ENCODE peak calls at places on chromosomes 16 and 17, in eight cellular contexts. One of them, this sample, is unnamed.
A peak's percentile ranks its signal among the peaks of the same experiment; 100 is the strongest.

GRCh38 chr16:84462296-84463210 is 41.9 kb downstream of the MEAK7 start:
- DNase-seq in NCI-H1694: no peak
- DNase-seq in NCI-H1417 treated with DMSO at 0.1 percent for 48 hours: no peak
- DNase-seq in MV-4-11: no peak
- DNase-seq in Daoy: peak; percentile 18
- DNase-seq in AG09319: no peak
- DNase-seq in kidney tubule cell: peak; percentile 11
- DNase-seq in HuH-7.5: no peak
- DNase-seq in this sample: no peak

GRCh38 chr17:39002991-39003715 is 36.0 kb upstream of the FBXO47 start:
- DNase-seq in NCI-H1694: no peak
- DNase-seq in AG09319: peak; percentile 86
- DNase-seq in MV-4-11: no peak
- DNase-seq in kidney tubule cell: no peak
- DNase-seq in Daoy: no peak
- DNase-seq in NCI-H1417 treated with DMSO at 0.1 percent for 48 hours: no peak
- DNase-seq in HuH-7.5: no peak
- DNase-seq in this sample: peak; percentile 85

GRCh38 chr17:27396941-27397340 is 59.3 kb upstream of the KSR1 start:
- DNase-seq in HuH-7.5: no peak
- DNase-seq in kidney tubule cell: peak; percentile 12
- DNase-seq in MV-4-11: peak; percentile 70
- DNase-seq in Daoy: no peak
- DNase-seq in NCI-H1694: no peak
- DNase-seq in NCI-H1417 treated with DMSO at 0.1 percent for 48 hours: no peak
- DNase-seq in AG09319: peak; percentile 52
- DNase-seq in this sample: no peak

GRCh38 chr17:58535431-58535830 is 21.0 kb upstream of the MTMR4 start:
- DNase-seq in NCI-H1417 treated with DMSO at 0.1 percent for 48 hours: no peak
- DNase-seq in kidney tubule cell: peak; percentile 42
- DNase-seq in AG09319: no peak
- DNase-seq in Daoy: peak; percentile 35
- DNase-seq in MV-4-11: no peak
- DNase-seq in NCI-H1694: no peak
- DNase-seq in HuH-7.5: no peak
- DNase-seq in this sample: peak; percentile 47

GRCh38 chr16:1184980-1185379 is 32.1 kb downstream of the CACNA1H start:
- DNase-seq in HuH-7.5: no peak
- DNase-seq in NCI-H1417 treated with DMSO at 0.1 percent for 48 hours: no peak
- DNase-seq in MV-4-11: no peak
- DNase-seq in NCI-H1694: no peak
- DNase-seq in Daoy: no peak
- DNase-seq in AG09319: no peak
- DNase-seq in kidney tubule cell: no peak
- DNase-seq in this sample: no peak

GRCh38 chr17:8162997-8163977 is 539 bp upstream of the VAMP2 start:
- DNase-seq in NCI-H1694: peak; percentile 47
- DNase-seq in HuH-7.5: peak; percentile 58
- DNase-seq in kidney tubule cell: no peak
- DNase-seq in MV-4-11: no peak
- DNase-seq in NCI-H1417 treated with DMSO at 0.1 percent for 48 hours: no peak
- DNase-seq in Daoy: no peak
- DNase-seq in AG09319: no peak
- DNase-seq in this sample: no peak

GRCh38 chr16:57503366-57503765 is 17.1 kb upstream of the DOK4 start:
- DNase-seq in MV-4-11: no peak
- DNase-seq in NCI-H1417 treated with DMSO at 0.1 percent for 48 hours: peak; percentile 50
- DNase-seq in NCI-H1694: no peak
- DNase-seq in HuH-7.5: no peak
- DNase-seq in Daoy: no peak
- DNase-seq in kidney tubule cell: no peak
- DNase-seq in AG09319: no peak
- DNase-seq in this sample: no peak

GRCh38 chr17:42814633-42815399 is 9.3 kb downstream of the BECN1 start:
- DNase-seq in AG09319: no peak
- DNase-seq in NCI-H1417 treated with DMSO at 0.1 percent for 48 hours: no peak
- DNase-seq in NCI-H1694: no peak
- DNase-seq in MV-4-11: peak; percentile 24
- DNase-seq in HuH-7.5: no peak
- DNase-seq in kidney tubule cell: peak; percentile 64
- DNase-seq in Daoy: peak; percentile 84
- DNase-seq in this sample: peak; percentile 98

GRCh38 chr17:74768069-74768762 is 7.9 kb downstream of the NAT9 start:
- DNase-seq in Daoy: peak; percentile 75
- DNase-seq in HuH-7.5: no peak
- DNase-seq in NCI-H1694: no peak
- DNase-seq in MV-4-11: no peak
- DNase-seq in AG09319: peak; percentile 16
- DNase-seq in NCI-H1417 treated with DMSO at 0.1 percent for 48 hours: no peak
- DNase-seq in kidney tubule cell: peak; percentile 89
- DNase-seq in this sample: peak; percentile 75

GRCh38 chr16:86103320-86103719 is 204.4 kb downstream of the IRF8 start:
- DNase-seq in MV-4-11: no peak
- DNase-seq in Daoy: no peak
- DNase-seq in kidney tubule cell: no peak
- DNase-seq in NCI-H1417 treated with DMSO at 0.1 percent for 48 hours: no peak
- DNase-seq in NCI-H1694: no peak
- DNase-seq in AG09319: no peak
- DNase-seq in HuH-7.5: no peak
- DNase-seq in this sample: no peak

GRCh38 chr16:56352351-56353053 is 72.8 kb downstream of the AMFR start:
- DNase-seq in NCI-H1417 treated with DMSO at 0.1 percent for 48 hours: no peak
- DNase-seq in kidney tubule cell: no peak
- DNase-seq in AG09319: no peak
- DNase-seq in HuH-7.5: no peak
- DNase-seq in MV-4-11: no peak
- DNase-seq in NCI-H1694: no peak
- DNase-seq in Daoy: no peak
- DNase-seq in this sample: no peak

GRCh38 chr17:78828470-78829185 is 12.0 kb downstream of the USP36 start:
- DNase-seq in NCI-H1694: no peak
- DNase-seq in Daoy: peak; percentile 64
- DNase-seq in AG09319: no peak
- DNase-seq in kidney tubule cell: peak; percentile 60
- DNase-seq in NCI-H1417 treated with DMSO at 0.1 percent for 48 hours: no peak
- DNase-seq in MV-4-11: peak; percentile 49
- DNase-seq in HuH-7.5: no peak
- DNase-seq in this sample: peak; percentile 40

GRCh38 chr17:80947200-80947940 is 44.3 kb upstream of the CHMP6 start:
- DNase-seq in NCI-H1694: no peak
- DNase-seq in MV-4-11: no peak
- DNase-seq in HuH-7.5: no peak
- DNase-seq in AG09319: no peak
- DNase-seq in kidney tubule cell: no peak
- DNase-seq in Daoy: no peak
- DNase-seq in NCI-H1417 treated with DMSO at 0.1 percent for 48 hours: no peak
- DNase-seq in this sample: no peak

GRCh38 chr17:76273435-76273921 is 8.3 kb downstream of the UBALD2 start:
- DNase-seq in NCI-H1694: no peak
- DNase-seq in HuH-7.5: no peak
- DNase-seq in kidney tubule cell: no peak
- DNase-seq in NCI-H1417 treated with DMSO at 0.1 percent for 48 hours: no peak
- DNase-seq in AG09319: no peak
- DNase-seq in MV-4-11: no peak
- DNase-seq in Daoy: no peak
- DNase-seq in this sample: no peak

GRCh38 chr17:49738456-49739163 is 25.3 kb downstream of the FAM117A start:
- DNase-seq in NCI-H1694: no peak
- DNase-seq in kidney tubule cell: no peak
- DNase-seq in MV-4-11: no peak
- DNase-seq in AG09319: no peak
- DNase-seq in Daoy: no peak
- DNase-seq in NCI-H1417 treated with DMSO at 0.1 percent for 48 hours: no peak
- DNase-seq in HuH-7.5: no peak
- DNase-seq in this sample: no peak

GRCh38 chr16:50961944-50962343 is 189.1 kb downstream of the SALL1 start:
- DNase-seq in HuH-7.5: no peak
- DNase-seq in Daoy: no peak
- DNase-seq in kidney tubule cell: no peak
- DNase-seq in MV-4-11: no peak
- DNase-seq in AG09319: no peak
- DNase-seq in NCI-H1417 treated with DMSO at 0.1 percent for 48 hours: no peak
- DNase-seq in NCI-H1694: no peak
- DNase-seq in this sample: no peak

GRCh38 chr17:16980813-16981731 is 9.2 kb upstream of the TNFRSF13B start:
- DNase-seq in NCI-H1694: peak; percentile 85
- DNase-seq in HuH-7.5: no peak
- DNase-seq in AG09319: no peak
- DNase-seq in Daoy: peak; percentile 21
- DNase-seq in MV-4-11: peak; percentile 33
- DNase-seq in NCI-H1417 treated with DMSO at 0.1 percent for 48 hours: no peak
- DNase-seq in kidney tubule cell: peak; percentile 73
- DNase-seq in this sample: no peak

GRCh38 chr16:70685061-70685937 is 554 bp downstream of the MTSS2 start:
- DNase-seq in HuH-7.5: no peak
- DNase-seq in NCI-H1694: no peak
- DNase-seq in AG09319: no peak
- DNase-seq in NCI-H1417 treated with DMSO at 0.1 percent for 48 hours: no peak
- DNase-seq in Daoy: no peak
- DNase-seq in MV-4-11: no peak
- DNase-seq in kidney tubule cell: peak; percentile 42
- DNase-seq in this sample: no peak

GRCh38 chr16:19844945-19845641 is 39.6 kb downstream of the GPRC5B start:
- DNase-seq in HuH-7.5: no peak
- DNase-seq in NCI-H1417 treated with DMSO at 0.1 percent for 48 hours: no peak
- DNase-seq in AG09319: peak; percentile 44
- DNase-seq in Daoy: peak; percentile 50
- DNase-seq in NCI-H1694: peak; percentile 35
- DNase-seq in kidney tubule cell: peak; percentile 79
- DNase-seq in MV-4-11: no peak
- DNase-seq in this sample: peak; percentile 87

GRCh38 chr17:73798111-73798748 is 154.0 kb upstream of the SDK2 start:
- DNase-seq in NCI-H1417 treated with DMSO at 0.1 percent for 48 hours: no peak
- DNase-seq in AG09319: peak; percentile 75
- DNase-seq in kidney tubule cell: peak; percentile 99
- DNase-seq in NCI-H1694: no peak
- DNase-seq in MV-4-11: peak; percentile 26
- DNase-seq in HuH-7.5: peak; percentile 64
- DNase-seq in Daoy: peak; percentile 97
- DNase-seq in this sample: peak; percentile 87

This sample was measured in cardiac fibroblast.